ENCODE peak calls at places on chromosome 20, in five cellular contexts. K, V, U, W and B are unnamed samples.

GRCh38 chr20:22802296-22802695 is 217.9 kb upstream of the FOXA2 start:
- DNase-seq in K (no peak), V (no peak), U (no peak), W (no peak), B (no peak)

GRCh38 chr20:37318046-37318445 is 27.9 kb upstream of the SRC start:
- DNase-seq in K (no peak), V (no peak), U (no peak), W (no peak), B (no peak)

GRCh38 chr20:47181056-47181862 is 175.2 kb downstream of the ZMYND8 start:
- DNase-seq in K (no peak), V (no peak), U (no peak), W (no peak), B (no peak)

GRCh38 chr20:59939879-59940128 is 301 bp downstream of the PPP1R3D start:
- DNase-seq in K (no peak), V (peak; percentile 48), U (peak; percentile 33), W (no peak), B (peak; percentile 69)

GRCh38 chr20:63090052-63090451 is 83.3 kb upstream of the BHLHE23 start:
- DNase-seq in K (no peak), V (no peak), U (no peak), W (no peak), B (no peak)

GRCh38 chr20:56949318-56949717 is 317.1 kb downstream of the BMP7 start:
- DNase-seq in K (no peak), V (no peak), U (no peak), W (no peak), B (no peak)

GRCh38 chr20:9294081-9294480 is 220.3 kb upstream of the LAMP5 start:
- DNase-seq in K (no peak), V (no peak), U (no peak), W (no peak), B (no peak)

GRCh38 chr20:57292611-57293010 is 26.2 kb upstream of the BMP7 start:
- DNase-seq in K (no peak), V (no peak), U (no peak), W (no peak), B (no peak)

GRCh38 chr20:8131598-8132014 is 460 bp upstream of the PLCB1 start:
- DNase-seq in K (no peak), V (no peak), U (no peak), W (no peak), B (no peak)

GRCh38 chr20:62121776-62122658 is at the start of gene LSM14B:
- DNase-seq in K (peak; percentile 96), V (peak; percentile 98), U (peak; percentile 96), W (peak; percentile 100), B (peak; percentile 96)

GRCh38 chr20:10654630-10655029 is 19.2 kb downstream of the JAG1 start:
- DNase-seq in K (no peak), V (peak; percentile 83), U (no peak), W (no peak), B (peak; percentile 59)

GRCh38 chr20:5677389-5677788 is 72.8 kb upstream of the SHLD1 start:
- DNase-seq in K (no peak), V (no peak), U (no peak), W (no peak), B (no peak)

GRCh38 chr20:47792021-47792618 is 6.8 kb upstream of the SULF2 start:
- DNase-seq in K (peak; percentile 77), V (peak; percentile 47), U (peak; percentile 88), W (no peak), B (no peak)

GRCh38 chr20:37845261-37845681 is 57.7 kb upstream of the VSTM2L start:
- DNase-seq in K (no peak), V (peak; percentile 47), U (no peak), W (no peak), B (no peak)

GRCh38 chr20:20562507-20562906 is 149.9 kb downstream of the RALGAPA2 start:
- DNase-seq in K (no peak), V (no peak), U (no peak), W (no peak), B (no peak)

GRCh38 chr20:11210611-11211010 is 536.8 kb upstream of the JAG1 start:
- DNase-seq in K (no peak), V (no peak), U (no peak), W (no peak), B (no peak)

GRCh38 chr20:4811257-4811656 is 89.5 kb downstream of the PRND start:
- DNase-seq in K (no peak), V (no peak), U (no peak), W (no peak), B (no peak)

GRCh38 chr20:45337367-45338120 is 10.7 kb downstream of the SDC4 start:
- DNase-seq in K (peak; percentile 70), V (peak; percentile 71), U (peak; percentile 52), W (no peak), B (no peak)
- TF ChIP-seq POLR2A in K (no peak), V (peak; percentile 23), U (no peak), W (peak; percentile 11), B (no peak)

DNA sequence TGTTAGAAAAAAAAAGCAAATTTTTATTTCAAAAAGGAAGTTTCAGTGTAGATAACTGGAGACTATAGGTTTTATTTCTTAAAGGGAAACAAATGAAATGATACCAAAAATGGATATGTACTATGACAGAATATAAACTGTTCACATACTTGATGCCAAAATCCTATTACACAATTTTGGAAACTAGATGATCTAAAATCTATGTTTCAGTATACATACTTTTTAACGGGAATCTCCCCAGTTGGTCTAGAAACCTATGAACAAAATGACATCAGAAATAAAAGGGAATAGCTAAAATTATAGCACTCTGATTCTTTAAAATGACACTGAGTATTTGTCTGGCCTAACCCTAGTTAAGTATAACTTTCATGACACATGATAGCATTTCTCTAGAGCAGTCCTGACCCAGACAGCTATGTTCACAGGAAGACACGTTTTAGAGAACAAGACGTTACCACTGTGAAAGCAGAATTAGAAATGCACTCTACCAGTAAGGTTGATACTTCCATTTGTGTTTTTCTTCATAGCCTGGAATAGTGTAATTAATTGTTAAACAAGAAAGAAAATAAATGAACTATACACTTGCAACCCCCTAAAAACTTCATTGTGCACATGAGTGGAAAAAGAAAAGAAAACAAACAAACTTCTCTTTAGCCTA is 3.4 kb downstream of the OSER1 start:
- DNase-seq in K (no peak), V (no peak), U (no peak), W (no peak), B (no peak)
- H3K27ac ChIP-seq in K (no peak overlapping the region), V (no peak overlapping the region), U (no peak overlapping the region), W (no peak overlapping the region), B (no peak overlapping the region)

DNA sequence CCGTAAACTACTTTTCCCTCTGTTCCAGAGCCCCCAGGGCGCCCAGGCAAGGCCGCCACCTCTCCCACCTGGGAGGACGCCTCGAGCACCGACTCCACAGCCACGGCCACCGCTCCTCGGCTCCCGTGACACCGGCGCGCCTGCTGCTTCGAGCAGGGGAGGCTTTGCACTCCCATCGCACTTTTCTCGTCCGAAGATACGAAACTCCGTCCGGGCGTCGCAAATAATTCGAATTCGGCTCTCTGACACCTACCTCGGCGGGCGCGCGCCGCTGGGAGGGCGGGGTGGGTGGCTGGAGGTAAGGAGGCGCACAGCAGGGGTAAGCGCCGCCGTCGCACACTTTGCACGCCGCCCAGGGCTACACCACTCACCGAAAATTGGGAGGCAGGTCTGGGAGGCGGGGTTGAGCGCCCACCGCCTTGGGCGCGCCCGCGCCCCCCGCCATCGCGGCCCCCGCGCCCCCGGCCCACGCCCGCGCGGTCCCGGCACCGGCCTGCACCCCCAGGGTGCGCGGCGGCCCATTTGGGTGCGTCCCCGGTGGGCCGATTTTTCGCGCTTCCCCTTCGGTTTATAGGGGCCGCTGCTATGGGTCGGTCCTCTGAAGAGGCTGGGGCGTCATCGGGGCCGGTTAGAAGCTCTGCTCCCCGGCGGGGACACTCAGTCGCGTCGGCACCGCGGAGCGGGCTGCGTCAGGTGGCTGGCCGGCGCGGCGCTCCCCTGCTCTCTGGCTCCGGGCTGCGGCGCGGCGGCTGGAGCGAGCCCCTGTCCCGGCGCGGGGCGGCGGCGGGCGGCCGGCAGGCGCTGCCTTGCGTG is 36.2 kb downstream of the GNAS start:
- DNase-seq in K (peak; percentile 79), V (peak; percentile 83), U (peak; percentile 86), W (peak; percentile 97), B (peak; percentile 92)
- TF ChIP-seq POLR2A in K (peak; percentile 95), V (peak; percentile 89), U (peak; percentile 93), W (peak; percentile 94), B (peak; percentile 97)

GRCh38 chr20:32678948-32679347 is 5.2 kb upstream of the C20orf203 start:
- DNase-seq in K (no peak), V (no peak), U (no peak), W (no peak), B (no peak)

GRCh38 chr20:32682508-32682987 is 8.8 kb upstream of the C20orf203 start:
- DNase-seq in K (no peak), V (no peak), U (no peak), W (no peak), B (no peak)

GRCh38 chr20:32680544-32681174 is 6.9 kb upstream of the C20orf203 start:
- DNase-seq in K (no peak), V (no peak), U (no peak), W (no peak), B (no peak)

GRCh38 chr20:32685541-32686529 is 12.1 kb upstream of the C20orf203 start:
- DNase-seq in K (no peak), V (peak; percentile 35), U (no peak), W (no peak), B (no peak)

DNA sequence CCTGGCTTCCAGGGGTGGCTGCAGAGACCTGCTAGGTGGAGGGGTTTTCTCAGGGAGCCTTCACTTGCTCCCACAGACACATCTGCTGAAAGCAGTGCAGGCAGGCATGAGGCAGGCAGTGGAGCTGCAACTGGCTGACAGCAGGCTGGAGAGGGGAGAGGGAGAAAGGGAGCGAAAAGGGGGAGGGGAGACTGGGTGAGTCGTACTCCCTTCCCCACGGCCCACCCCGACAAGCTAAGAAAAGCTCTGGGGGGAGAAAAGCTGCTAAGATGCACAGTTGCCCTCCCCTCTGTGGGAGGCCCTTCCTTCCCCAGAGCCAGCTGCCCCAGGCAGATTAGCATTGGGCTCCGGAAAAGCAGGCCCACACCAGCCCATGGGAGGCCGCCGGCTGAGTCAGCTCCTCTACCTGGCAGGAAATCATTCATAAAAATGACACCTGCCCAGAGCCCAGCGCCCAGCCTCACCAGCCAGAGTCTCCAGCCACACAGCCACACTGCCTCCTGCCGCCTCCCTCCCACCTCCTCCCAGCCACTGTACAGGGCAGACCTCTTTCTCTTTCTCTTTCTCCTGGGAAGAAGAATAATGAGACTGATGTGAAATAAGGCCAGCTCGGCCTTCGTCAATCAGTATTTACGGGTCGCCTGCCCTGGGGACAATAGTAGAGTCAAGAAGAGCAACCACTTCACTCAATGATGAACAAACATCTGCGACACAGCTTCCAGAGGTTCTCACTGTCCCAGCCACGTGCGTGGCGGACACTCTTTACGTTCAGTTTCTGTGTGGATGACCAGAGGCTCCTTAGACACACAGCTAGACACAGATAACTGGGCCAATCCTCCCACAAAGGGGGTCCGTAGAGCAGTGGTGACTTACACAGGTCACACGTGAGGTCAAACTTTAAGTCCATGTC is 7.7 kb upstream of the C20orf203 start:
- DNase-seq in K (no peak), V (peak; percentile 21), U (no peak), W (no peak), B (no peak)
- H3K27ac ChIP-seq in K (no peak overlapping the region), V (no peak overlapping the region), U (no peak overlapping the region), W (no peak overlapping the region), B (no peak overlapping the region)

GRCh38 chr20:25248501-25249172 is 752 bp downstream of the PYGB start:
- DNase-seq in K (peak; percentile 46), V (peak; percentile 59), U (no peak), W (no peak), B (no peak)

GRCh38 chr20:25249198-25249931 is 1.5 kb downstream of the PYGB start:
- DNase-seq in K (no peak), V (no peak), U (no peak), W (no peak), B (no peak)

GRCh38 chr20:25247100-25247665 is 702 bp upstream of the PYGB start:
- DNase-seq in K (peak; percentile 55), V (peak; percentile 84), U (peak; percentile 57), W (no peak), B (no peak)

GRCh38 chr20:25246182-25246943 is 1.5 kb upstream of the PYGB start:
- DNase-seq in K (no peak), V (no peak), U (no peak), W (no peak), B (peak; percentile 76)

GRCh38 chr20:25247666-25248500 is at the start of gene PYGB:
- DNase-seq in K (peak; percentile 83), V (peak; percentile 81), U (peak; percentile 74), W (peak; percentile 95), B (peak; percentile 90)
- TF ChIP-seq POLR2A in K (peak; percentile 78), V (peak; percentile 84), U (peak; percentile 71), W (peak; percentile 61), B (peak; percentile 32)